ENCODE peak calls at places on chromosomes 12 and 14, in four cellular contexts. J is IMR-90, Y is stomach, L is A549. P is an unnamed sample.

GRCh38 chr14:104975481-104976197 is 2.5 kb downstream of the AHNAK2 start:
- DNase-seq in J (no peak), Y (no peak), L (peak; percentile 49), P (no peak)

GRCh38 chr12:104720346-104721064 is 237.6 kb downstream of the SLC41A2 start:
- DNase-seq in J (peak; percentile 47), Y (peak; percentile 40), L (no peak), P (no peak)

GRCh38 chr12:50201987-50202521 is 34.9 kb upstream of the CERS5 start:
- DNase-seq in J (peak; percentile 96), Y (no peak), L (peak; percentile 53), P (no peak)

GRCh38 chr12:69067713-69068112 is 134.7 kb upstream of the CPM start:
- DNase-seq in J (no peak), Y (no peak), L (no peak), P (no peak)

GRCh38 chr12:68011882-68012207 is 22.6 kb downstream of the IFNG-AS1 start:
- DNase-seq in J (peak; percentile 12), Y (no peak), L (no peak), P (no peak)

GRCh38 chr14:51131516-51131915 is 36.6 kb upstream of the TRIM9 start:
- DNase-seq in J (no peak), Y (no peak), L (no peak), P (no peak)

GRCh38 chr12:52739963-52740362 is 36.6 kb upstream of the KRT77 start:
- DNase-seq in J (no peak), Y (no peak), L (no peak), P (no peak)

GRCh38 chr14:54877015-54877702 is 25.5 kb downstream of the GCH1 start:
- DNase-seq in J (peak; percentile 10), Y (no peak), L (no peak), P (no peak)

GRCh38 chr12:48934312-48934706 is 9.0 kb upstream of the FKBP11 start:
- DNase-seq in J (no peak), Y (no peak), L (peak; percentile 42), P (no peak)

GRCh38 chr14:54737132-54737711 is 165.4 kb downstream of the GCH1 start:
- DNase-seq in J (peak; percentile 82), Y (no peak), L (no peak), P (no peak)

GRCh38 chr12:29710104-29710503 is 73.6 kb downstream of the TMTC1 start:
- DNase-seq in J (no peak), Y (no peak), L (no peak), P (peak; percentile 18)

GRCh38 chr14:75126679-75127473 is at the start of gene NEK9:
- DNase-seq in J (peak; percentile 75), Y (peak; percentile 91), L (peak; percentile 91), P (peak; percentile 88)

GRCh38 chr12:69540606-69541386 is 44.5 kb upstream of the CCT2 start:
- DNase-seq in J (peak; percentile 84), Y (no peak), L (no peak), P (no peak)

GRCh38 chr12:127991408-127991940 is 275.5 kb upstream of the TMEM132C start:
- DNase-seq in J (no peak), Y (no peak), L (no peak), P (no peak)

GRCh38 chr12:12072064-12072760 is 1.5 kb downstream of the BCL2L14 start:
- DNase-seq in J (no peak), Y (peak; percentile 73), L (no peak), P (no peak)

GRCh38 chr12:41277019-41277770 is 89.1 kb downstream of the PDZRN4 start:
- DNase-seq in J (peak; percentile 52), Y (no peak), L (peak; percentile 55), P (peak; percentile 4)

GRCh38 chr14:30874999-30875787 is 834 bp downstream of the COCH start:
- DNase-seq in J (no peak), Y (no peak), L (no peak), P (no peak)

GRCh38 chr12:4106617-4107016 is 166.9 kb upstream of the CCND2 start:
- DNase-seq in J (no peak), Y (no peak), L (no peak), P (no peak)

GRCh38 chr14:94126800-94127199 is 2.6 kb downstream of the IFI27L2 start:
- DNase-seq in J (no peak), Y (no peak), L (no peak), P (no peak)

GRCh38 chr12:88638388-88638787 is 58.1 kb upstream of the KITLG start:
- DNase-seq in J (peak; percentile 26), Y (no peak), L (no peak), P (no peak)

GRCh38 chr12:9811651-9812050 is 15.6 kb upstream of the KLRF1 start:
- DNase-seq in J (no peak), Y (no peak), L (no peak), P (no peak)

GRCh38 chr12:94208433-94208921 is 60.1 kb downstream of the PLXNC1 start:
- DNase-seq in J (no peak), Y (no peak), L (no peak), P (no peak)

GRCh38 chr12:108691154-108691994 is 39.9 kb downstream of the CORO1C start:
- DNase-seq in J (peak; percentile 99), Y (peak; percentile 80), L (peak; percentile 99), P (peak; percentile 95)

GRCh38 chr12:3470296-3470695 is 20.7 kb upstream of the PRMT8 start:
- DNase-seq in J (no peak), Y (no peak), L (no peak), P (no peak)

GRCh38 chr14:95463173-95463901 is 53.1 kb downstream of the SYNE3 start:
- DNase-seq in J (no peak), Y (peak; percentile 62), L (no peak), P (no peak)

GRCh38 chr14:60353410-60353809 is 104.4 kb downstream of the PPM1A start:
- DNase-seq in J (no peak), Y (no peak), L (no peak), P (no peak)

GRCh38 chr14:90491221-90491867 is 94.5 kb downstream of the CALM1 start:
- DNase-seq in J (peak; percentile 58), Y (no peak), L (no peak), P (peak; percentile 70)

GRCh38 chr12:8780389-8780788 is 42.0 kb upstream of the A2ML1 start:
- DNase-seq in J (peak; percentile 44), Y (no peak), L (peak; percentile 58), P (no peak)

GRCh38 chr14:91835197-91835919 is 32.0 kb downstream of the TC2N start:
- DNase-seq in J (no peak), Y (peak; percentile 34), L (no peak), P (no peak)

GRCh38 chr14:35818346-35819115 is 7.6 kb upstream of the BRMS1L start:
- DNase-seq in J (peak; percentile 58), Y (no peak), L (peak; percentile 59), P (peak; percentile 10)

GRCh38 chr14:101224356-101225115 is 321.0 kb upstream of the RTL1 start:
- DNase-seq in J (no peak), Y (no peak), L (no peak), P (no peak)

GRCh38 chr12:52541709-52542108 is 11.2 kb downstream of the KRT71 start:
- DNase-seq in J (no peak), Y (no peak), L (no peak), P (no peak)

GRCh38 chr14:32457213-32457920 is 128.3 kb downstream of the AKAP6 start:
- DNase-seq in J (peak; percentile 84), Y (no peak), L (no peak), P (no peak)

GRCh38 chr14:27006520-27006919 is 408.7 kb upstream of the NOVA1 start:
- DNase-seq in J (no peak), Y (no peak), L (no peak), P (no peak)

GRCh38 chr14:27002179-27002578 is 404.3 kb upstream of the NOVA1 start:
- DNase-seq in J (no peak), Y (no peak), L (no peak), P (no peak)
- H3K27ac ChIP-seq in J (no peak overlapping the region), Y (no peak overlapping the region), L (no peak overlapping the region), P (no peak overlapping the region)

DNA sequence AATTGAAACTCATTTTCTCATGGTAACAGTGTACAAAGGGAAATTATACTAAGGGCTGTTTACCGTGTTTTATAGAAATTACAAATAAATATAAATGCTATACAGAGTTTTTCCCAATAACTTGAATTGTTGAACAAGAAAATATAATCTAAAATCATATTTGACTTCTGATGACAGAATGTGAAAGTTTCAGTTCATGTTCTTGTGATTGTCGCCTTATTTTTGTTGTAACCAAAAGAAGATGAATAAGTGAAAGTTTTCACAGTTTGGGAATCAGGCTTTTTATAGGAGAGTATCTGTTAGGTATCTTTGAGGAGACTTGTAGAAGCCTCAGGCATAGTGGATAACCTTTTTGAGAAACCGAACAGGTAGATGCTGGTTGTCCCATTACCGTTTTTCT is 28.1 kb downstream of the ANO6 start:
- DNase-seq in J (no peak), Y (no peak), L (no peak), P (no peak)
- H3K27ac ChIP-seq in J (no peak overlapping the region), Y (peak overlapping the region; percentile 55), L (no peak overlapping the region), P (no peak overlapping the region)

GRCh38 chr14:20782280-20782890 is 1.3 kb downstream of the RNASE6 start:
- DNase-seq in J (no peak), Y (no peak), L (no peak), P (no peak)
- H3K27ac ChIP-seq in J (no peak overlapping the region), Y (peak overlapping the region; percentile 75), L (no peak overlapping the region), P (peak overlapping the region; percentile 65)

DNA sequence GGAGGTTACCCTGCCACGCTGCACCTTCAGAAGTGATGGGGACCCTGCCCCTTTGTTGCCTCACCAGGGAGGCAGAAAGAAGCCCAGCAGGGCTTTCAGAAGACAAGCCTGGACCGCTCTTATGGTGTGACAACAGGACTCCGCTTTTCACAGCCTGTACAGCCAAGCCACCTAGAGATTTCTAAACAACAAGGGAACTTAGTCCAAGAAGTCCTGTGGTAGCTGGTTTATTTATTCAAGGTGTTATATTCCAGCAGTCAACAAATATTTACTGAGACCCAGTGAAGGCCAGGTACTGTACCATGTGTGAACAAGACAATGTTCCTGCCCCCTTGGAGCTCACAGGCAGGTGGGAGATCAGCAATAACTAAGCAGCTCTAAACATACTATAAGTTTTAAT is 4.0 kb upstream of the TMEM229B start:
- DNase-seq in J (no peak), Y (no peak), L (no peak), P (no peak)
- H3K27ac ChIP-seq in J (no peak overlapping the region), Y (no peak overlapping the region), L (no peak overlapping the region), P (no peak overlapping the region)

DNA sequence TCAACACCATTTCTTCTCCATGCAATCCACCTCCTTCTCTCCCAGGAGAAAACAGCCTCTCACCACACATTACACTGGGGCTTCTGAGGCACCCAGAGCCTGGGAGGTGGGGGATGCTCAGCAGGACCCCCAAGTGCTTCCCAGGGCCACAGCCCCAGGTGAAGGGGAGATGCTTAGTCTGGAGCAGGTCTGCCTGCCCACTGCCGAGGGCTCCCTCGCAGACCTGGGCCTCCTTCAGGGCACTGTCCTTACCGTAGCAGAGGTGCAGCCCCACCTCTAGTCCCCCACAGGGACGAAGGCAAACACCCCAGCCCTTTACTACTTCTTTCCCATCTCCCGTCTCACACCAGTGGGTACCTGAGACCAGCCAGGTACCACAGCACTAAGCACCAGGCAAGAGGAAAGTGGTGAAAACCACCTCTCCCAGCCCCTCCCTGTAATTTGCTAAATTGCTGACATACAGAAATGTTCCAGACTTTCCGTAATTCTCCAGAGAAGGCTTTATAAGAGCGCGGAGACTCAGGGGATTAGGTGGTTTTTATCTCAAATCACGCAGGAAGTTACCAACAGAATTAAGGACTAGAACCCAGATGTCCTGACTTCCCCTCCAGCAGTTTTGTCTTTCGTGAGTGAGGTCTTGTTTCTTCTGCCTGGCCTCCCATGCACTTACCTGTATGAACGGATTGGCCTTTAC is 59.0 kb downstream of the PLEKHG3 start:
- DNase-seq in J (no peak), Y (no peak), L (no peak), P (no peak)
- H3K27ac ChIP-seq in J (no peak overlapping the region), Y (peak overlapping the region; percentile 78), L (peak overlapping the region; percentile 93), P (no peak overlapping the region)